ENCODE peak calls at places on chromosomes 6 and 20, in ten cellular contexts. One of them, this sample, is unnamed.

GRCh38 chr20:32418376-32418775 is 60.2 kb downstream of the ASXL1 start:
- DNase-seq in GM06990: no peak
- DNase-seq in SJSA1: no peak
- DNase-seq in PC-9: no peak
- DNase-seq in endothelial cell: no peak
- DNase-seq in NCI-H1105 treated with DMSO at 0.1 percent for 48 hours: no peak
- DNase-seq in activated CD4-positive, CD25-positive, alpha-beta regulatory T cell treated with anti-CD3 and anti-CD28 coated beads, Interleukin-2, amount 50 U/mL, for 72 hours: no peak
- DNase-seq in HCT116: no peak
- DNase-seq in naive thymus-derived CD4-positive, alpha-beta T cell: no peak
- DNase-seq in cortex of kidney: no peak
- DNase-seq in this sample: no peak

GRCh38 chr20:32445539-32446273 is 87.6 kb downstream of the ASXL1 start:
- DNase-seq in GM06990: no peak
- DNase-seq in SJSA1: no peak
- DNase-seq in PC-9: no peak
- DNase-seq in endothelial cell: no peak
- DNase-seq in NCI-H1105 treated with DMSO at 0.1 percent for 48 hours: no peak
- DNase-seq in activated CD4-positive, CD25-positive, alpha-beta regulatory T cell treated with anti-CD3 and anti-CD28 coated beads, Interleukin-2, amount 50 U/mL, for 72 hours: no peak
- DNase-seq in HCT116: no peak
- DNase-seq in naive thymus-derived CD4-positive, alpha-beta T cell: no peak
- DNase-seq in cortex of kidney: no peak
- DNase-seq in this sample: no peak

GRCh38 chr6:124339610-124340339 is 536.1 kb downstream of the NKAIN2 start:
- DNase-seq in GM06990: no peak
- DNase-seq in SJSA1: no peak
- DNase-seq in PC-9: no peak
- DNase-seq in endothelial cell: no peak
- DNase-seq in NCI-H1105 treated with DMSO at 0.1 percent for 48 hours: no peak
- DNase-seq in activated CD4-positive, CD25-positive, alpha-beta regulatory T cell treated with anti-CD3 and anti-CD28 coated beads, Interleukin-2, amount 50 U/mL, for 72 hours: no peak
- DNase-seq in HCT116: no peak
- DNase-seq in naive thymus-derived CD4-positive, alpha-beta T cell: no peak
- DNase-seq in cortex of kidney: no peak
- DNase-seq in this sample: no peak

GRCh38 chr6:141165012-141165411 is 967.7 kb upstream of the GJE1 start:
- DNase-seq in GM06990: no peak
- DNase-seq in SJSA1: no peak
- DNase-seq in PC-9: no peak
- DNase-seq in endothelial cell: no peak
- DNase-seq in NCI-H1105 treated with DMSO at 0.1 percent for 48 hours: peak
- DNase-seq in activated CD4-positive, CD25-positive, alpha-beta regulatory T cell treated with anti-CD3 and anti-CD28 coated beads, Interleukin-2, amount 50 U/mL, for 72 hours: no peak
- DNase-seq in HCT116: no peak
- DNase-seq in naive thymus-derived CD4-positive, alpha-beta T cell: no peak
- DNase-seq in cortex of kidney: no peak
- DNase-seq in this sample: no peak

GRCh38 chr20:57439432-57439831 is 48.2 kb downstream of the RBM38 start:
- DNase-seq in GM06990: no peak
- DNase-seq in SJSA1: no peak
- DNase-seq in PC-9: peak
- DNase-seq in endothelial cell: no peak
- DNase-seq in NCI-H1105 treated with DMSO at 0.1 percent for 48 hours: peak
- DNase-seq in activated CD4-positive, CD25-positive, alpha-beta regulatory T cell treated with anti-CD3 and anti-CD28 coated beads, Interleukin-2, amount 50 U/mL, for 72 hours: no peak
- DNase-seq in HCT116: no peak
- DNase-seq in naive thymus-derived CD4-positive, alpha-beta T cell: no peak
- DNase-seq in cortex of kidney: no peak
- DNase-seq in this sample: no peak

GRCh38 chr6:130274007-130274406 is 51.3 kb upstream of the SAMD3 start:
- DNase-seq in GM06990: no peak
- DNase-seq in SJSA1: no peak
- DNase-seq in PC-9: no peak
- DNase-seq in endothelial cell: no peak
- DNase-seq in NCI-H1105 treated with DMSO at 0.1 percent for 48 hours: no peak
- DNase-seq in activated CD4-positive, CD25-positive, alpha-beta regulatory T cell treated with anti-CD3 and anti-CD28 coated beads, Interleukin-2, amount 50 U/mL, for 72 hours: no peak
- DNase-seq in HCT116: no peak
- DNase-seq in naive thymus-derived CD4-positive, alpha-beta T cell: no peak
- DNase-seq in cortex of kidney: no peak
- DNase-seq in this sample: no peak

GRCh38 chr6:36769161-36769675 is 70.0 kb downstream of the CPNE5 start:
- DNase-seq in GM06990: no peak
- DNase-seq in SJSA1: peak
- DNase-seq in PC-9: peak
- DNase-seq in endothelial cell: no peak
- DNase-seq in NCI-H1105 treated with DMSO at 0.1 percent for 48 hours: no peak
- DNase-seq in activated CD4-positive, CD25-positive, alpha-beta regulatory T cell treated with anti-CD3 and anti-CD28 coated beads, Interleukin-2, amount 50 U/mL, for 72 hours: no peak
- DNase-seq in HCT116: no peak
- DNase-seq in naive thymus-derived CD4-positive, alpha-beta T cell: no peak
- DNase-seq in cortex of kidney: no peak
- DNase-seq in this sample: no peak

GRCh38 chr6:3442444-3443220 is 14.2 kb downstream of the SLC22A23 start:
- DNase-seq in GM06990: no peak
- DNase-seq in SJSA1: peak
- DNase-seq in PC-9: peak
- DNase-seq in endothelial cell: no peak
- DNase-seq in NCI-H1105 treated with DMSO at 0.1 percent for 48 hours: no peak
- DNase-seq in activated CD4-positive, CD25-positive, alpha-beta regulatory T cell treated with anti-CD3 and anti-CD28 coated beads, Interleukin-2, amount 50 U/mL, for 72 hours: no peak
- DNase-seq in HCT116: no peak
- DNase-seq in naive thymus-derived CD4-positive, alpha-beta T cell: no peak
- DNase-seq in cortex of kidney: no peak
- DNase-seq in this sample: no peak

GRCh38 chr6:26318459-26319404 is 46.3 kb upstream of the BTN3A2 start:
- DNase-seq in GM06990: no peak
- DNase-seq in SJSA1: no peak
- DNase-seq in PC-9: no peak
- DNase-seq in endothelial cell: no peak
- DNase-seq in NCI-H1105 treated with DMSO at 0.1 percent for 48 hours: no peak
- DNase-seq in activated CD4-positive, CD25-positive, alpha-beta regulatory T cell treated with anti-CD3 and anti-CD28 coated beads, Interleukin-2, amount 50 U/mL, for 72 hours: no peak
- DNase-seq in HCT116: no peak
- DNase-seq in naive thymus-derived CD4-positive, alpha-beta T cell: no peak
- DNase-seq in cortex of kidney: no peak
- DNase-seq in this sample: no peak

GRCh38 chr20:841568-842546 is 8.3 kb downstream of the FAM110A start:
- DNase-seq in GM06990: no peak
- DNase-seq in SJSA1: no peak
- DNase-seq in PC-9: peak
- DNase-seq in endothelial cell: no peak
- DNase-seq in NCI-H1105 treated with DMSO at 0.1 percent for 48 hours: no peak
- DNase-seq in activated CD4-positive, CD25-positive, alpha-beta regulatory T cell treated with anti-CD3 and anti-CD28 coated beads, Interleukin-2, amount 50 U/mL, for 72 hours: no peak
- DNase-seq in HCT116: no peak
- DNase-seq in naive thymus-derived CD4-positive, alpha-beta T cell: no peak
- DNase-seq in cortex of kidney: no peak
- DNase-seq in this sample: no peak

GRCh38 chr20:63222541-63222940 is 6.6 kb upstream of the YTHDF1 start:
- DNase-seq in GM06990: no peak
- DNase-seq in SJSA1: no peak
- DNase-seq in PC-9: peak
- DNase-seq in endothelial cell: no peak
- DNase-seq in NCI-H1105 treated with DMSO at 0.1 percent for 48 hours: no peak
- DNase-seq in activated CD4-positive, CD25-positive, alpha-beta regulatory T cell treated with anti-CD3 and anti-CD28 coated beads, Interleukin-2, amount 50 U/mL, for 72 hours: no peak
- DNase-seq in HCT116: no peak
- DNase-seq in naive thymus-derived CD4-positive, alpha-beta T cell: no peak
- DNase-seq in cortex of kidney: no peak
- DNase-seq in this sample: no peak

GRCh38 chr6:113495521-113495920 is 361.6 kb upstream of the MARCKS start:
- DNase-seq in GM06990: no peak
- DNase-seq in SJSA1: no peak
- DNase-seq in PC-9: peak
- DNase-seq in endothelial cell: peak
- DNase-seq in NCI-H1105 treated with DMSO at 0.1 percent for 48 hours: no peak
- DNase-seq in activated CD4-positive, CD25-positive, alpha-beta regulatory T cell treated with anti-CD3 and anti-CD28 coated beads, Interleukin-2, amount 50 U/mL, for 72 hours: no peak
- DNase-seq in HCT116: no peak
- DNase-seq in naive thymus-derived CD4-positive, alpha-beta T cell: no peak
- DNase-seq in cortex of kidney: no peak
- DNase-seq in this sample: peak

GRCh38 chr6:32073066-32073465 is 34.9 kb downstream of the CYP21A2 start:
- DNase-seq in GM06990: no peak
- DNase-seq in SJSA1: no peak
- DNase-seq in PC-9: no peak
- DNase-seq in endothelial cell: no peak
- DNase-seq in NCI-H1105 treated with DMSO at 0.1 percent for 48 hours: no peak
- DNase-seq in activated CD4-positive, CD25-positive, alpha-beta regulatory T cell treated with anti-CD3 and anti-CD28 coated beads, Interleukin-2, amount 50 U/mL, for 72 hours: no peak
- DNase-seq in HCT116: no peak
- DNase-seq in naive thymus-derived CD4-positive, alpha-beta T cell: no peak
- DNase-seq in cortex of kidney: no peak
- DNase-seq in this sample: no peak

GRCh38 chr6:150717419-150717818 is 117.7 kb downstream of the PLEKHG1 start:
- DNase-seq in GM06990: no peak
- DNase-seq in SJSA1: no peak
- DNase-seq in PC-9: peak
- DNase-seq in endothelial cell: peak
- DNase-seq in NCI-H1105 treated with DMSO at 0.1 percent for 48 hours: no peak
- DNase-seq in activated CD4-positive, CD25-positive, alpha-beta regulatory T cell treated with anti-CD3 and anti-CD28 coated beads, Interleukin-2, amount 50 U/mL, for 72 hours: no peak
- DNase-seq in HCT116: no peak
- DNase-seq in naive thymus-derived CD4-positive, alpha-beta T cell: no peak
- DNase-seq in cortex of kidney: no peak
- DNase-seq in this sample: no peak